ENCODE peak calls at places on chromosomes 3 and 15, in four cellular contexts. J, I, X and C are unnamed samples. For H3K9me3, the result is how much of the 10 kb centered on the place peaks cover.

GRCh38 chr3:188348445-188349244 is 194.7 kb downstream of the LPP start:
- DNase-seq in I (no peak), J (peak), X (no peak), C (peak)

GRCh38 chr3:169554606-169555005 is 108.9 kb downstream of the MECOM start:
- DNase-seq in X (no peak), J (no peak), I (no peak), C (no peak)

GRCh38 chr3:9298236-9298635 is 48.8 kb upstream of the SRGAP3 start:
- DNase-seq in I (no peak), X (no peak), J (peak), C (no peak)

GRCh38 chr15:68538291-68538690 is 40.5 kb upstream of the CORO2B start:
- DNase-seq in J (no peak), X (no peak), I (no peak), C (no peak)

GRCh38 chr3:187281191-187281714 is 10.3 kb downstream of the MASP1 start:
- DNase-seq in J (peak), I (no peak), X (no peak), C (no peak)

GRCh38 chr3:186598108-186598784 is 14.6 kb upstream of the AHSG start:
- DNase-seq in X (no peak), J (peak), I (no peak), C (no peak)

GRCh38 chr15:84588053-84588874 is 12.5 kb upstream of the ZSCAN2 start:
- DNase-seq in I (peak), J (peak), X (no peak), C (peak)

GRCh38 chr3:31196881-31197364 is 302.5 kb upstream of the GADL1 start:
- DNase-seq in X (no peak), J (peak), I (no peak), C (no peak)

GRCh38 chr3:46946856-46947544 is 29.5 kb downstream of the CCDC12 start:
- DNase-seq in J (peak), X (no peak), I (peak), C (peak)

GRCh38 chr3:153626158-153626557 is 464.1 kb downstream of the RAP2B start:
- DNase-seq in X (no peak), I (no peak), J (no peak), C (peak)

GRCh38 chr3:169145551-169145950 is 518.0 kb downstream of the MECOM start:
- DNase-seq in X (no peak), I (no peak), J (no peak), C (peak)

GRCh38 chr15:33168444-33168843 is 26.1 kb downstream of the FMN1 start:
- DNase-seq in J (no peak), X (peak), I (no peak), C (no peak)

GRCh38 chr3:103410231-103410630 is 975.4 kb downstream of the ZPLD1 start:
- DNase-seq in I (no peak), X (no peak), J (no peak), C (no peak)

GRCh38 chr15:85284497-85284896 is 95.9 kb upstream of the AKAP13 start:
- DNase-seq in X (peak), I (no peak), J (no peak), C (no peak)

GRCh38 chr3:27545061-27545460 is 60.9 kb upstream of the SLC4A7 start:
- DNase-seq in I (no peak), X (no peak), J (no peak), C (no peak)

GRCh38 chr15:60859996-60860494 is 369.1 kb downstream of the RORA start:
- DNase-seq in X (no peak), J (peak), I (no peak), C (no peak)

GRCh38 chr3:148861277-148861869 is 3.7 kb upstream of the CPA3 start:
- DNase-seq in I (peak), X (no peak), J (peak), C (peak)

GRCh38 chr3:115239717-115240116 is 92.6 kb upstream of the ZBTB20 start:
- DNase-seq in X (no peak), I (peak), J (peak), C (peak)

GRCh38 chr15:42233107-42233506 is 25.0 kb upstream of the VPS39 start:
- DNase-seq in J (no peak), I (no peak), X (no peak), C (no peak)

GRCh38 chr3:29901097-29901496 is 620.2 kb downstream of the RBMS3 start:
- DNase-seq in I (no peak), J (no peak), X (no peak), C (peak)

DNA sequence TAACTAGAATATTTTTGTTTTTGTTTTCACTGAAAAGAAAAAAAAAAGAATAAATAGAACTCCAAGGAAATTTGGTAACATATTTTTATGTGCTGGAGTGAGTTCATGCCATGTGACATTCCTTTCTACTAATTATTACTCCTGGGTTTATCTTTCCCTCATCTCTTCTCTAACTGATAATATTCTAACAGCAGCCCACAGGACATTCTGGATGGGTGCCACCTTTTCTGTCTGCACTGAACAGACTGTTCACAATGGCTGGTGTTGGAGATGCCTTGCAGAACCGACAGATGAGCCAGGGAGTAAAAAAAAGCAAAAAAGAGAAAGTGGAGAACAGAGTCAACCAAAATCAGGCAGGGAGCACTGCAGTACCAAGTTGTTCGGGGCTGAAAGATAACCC is 151.3 kb downstream of the OR4M2 start:
- DNase-seq in X (no peak), J (no peak), I (no peak), C (no peak)
- H3K9me3 ChIP-seq in X (under half), J (half or more), I (under half), C (under half)

GRCh38 chr15:76286231-76286879 is 24.9 kb downstream of the ETFA start:
- DNase-seq in I (no peak), J (peak), X (peak), C (no peak)
- TF ChIP-seq FOS in I (no peak), J (no peak), X (no peak), C (no peak)

GRCh38 chr3:13706886-13707285 is 158.0 kb downstream of the FBLN2 start:
- DNase-seq in I (no peak), X (no peak), J (no peak), C (no peak)

GRCh38 chr3:13708871-13709595 is 160.1 kb downstream of the FBLN2 start:
- DNase-seq in J (no peak), X (no peak), I (no peak), C (no peak)

GRCh38 chr3:13708301-13708700 is 159.4 kb downstream of the FBLN2 start:
- DNase-seq in I (no peak), X (no peak), J (no peak), C (no peak)

GRCh38 chr3:13706451-13706850 is 157.5 kb downstream of the FBLN2 start:
- DNase-seq in X (no peak), I (no peak), J (no peak), C (no peak)

GRCh38 chr3:13707456-13707855 is 158.5 kb downstream of the FBLN2 start:
- DNase-seq in I (no peak), X (no peak), J (no peak), C (no peak)
- H3K9me3 ChIP-seq in I (under half), X (under half), J (under half), C (under half)

GRCh38 chr15:95884276-95884675 is 446.2 kb upstream of the NR2F2 start:
- DNase-seq in I (no peak), X (no peak), J (no peak), C (no peak)

GRCh38 chr15:95888762-95889161 is 441.7 kb upstream of the NR2F2 start:
- DNase-seq in X (no peak), J (no peak), I (no peak), C (peak)

GRCh38 chr15:95883064-95883463 is 447.4 kb upstream of the NR2F2 start:
- DNase-seq in J (no peak), I (no peak), X (no peak), C (no peak)

GRCh38 chr15:95887666-95888480 is 442.6 kb upstream of the NR2F2 start:
- DNase-seq in J (peak), X (no peak), I (no peak), C (peak)
- TF ChIP-seq FOS in J (no peak), X (no peak), I (no peak), C (peak)

GRCh38 chr3:84223512-84223911 is 735.3 kb upstream of the CADM2 start:
- DNase-seq in J (no peak), I (no peak), X (no peak), C (no peak)
- H3K9me3 ChIP-seq in J (under half), I (under half), X (under half), C (under half)

DNA sequence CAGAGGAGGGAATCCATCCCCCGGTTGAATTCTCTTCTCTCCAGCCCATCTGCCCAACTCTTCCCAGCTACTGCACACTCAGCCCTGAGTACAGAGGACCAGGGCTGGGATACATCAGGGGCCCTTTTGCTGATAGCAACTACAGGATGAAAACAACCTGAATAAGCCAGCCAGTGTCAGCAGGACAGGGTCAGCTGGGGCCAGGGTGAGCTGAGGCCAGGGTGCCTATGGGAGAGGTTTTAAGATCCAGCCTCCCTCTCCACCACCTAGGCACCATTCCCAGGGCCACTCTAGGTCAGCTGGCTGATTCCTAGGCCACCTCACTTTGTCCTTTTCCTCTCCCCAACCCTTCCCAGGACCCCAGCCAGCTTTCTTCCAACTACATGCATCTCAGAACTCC is 83.8 kb downstream of the MRPL46 start:
- DNase-seq in J (no peak), I (no peak), X (no peak), C (no peak)
- TF ChIP-seq FOS in J (no peak), I (no peak), X (no peak), C (no peak)